ENCODE peak calls at places on chromosomes 16 and 17, in six cellular contexts. G is stomach, M is IMR-90, J is adrenal gland, S is psoas muscle, E is Calu3. C is an unnamed sample.

GRCh38 chr16:88538366-88539060 is 31.7 kb upstream of the ZC3H18 start:
- DNase-seq in G (no peak), M (no peak), J (no peak), S (no peak), E (no peak), C (no peak)

GRCh38 chr17:8746501-8747236 is 2.0 kb upstream of the CCDC42 start:
- DNase-seq in G (no peak), M (peak; percentile 5), J (no peak), S (no peak), E (no peak), C (no peak)

GRCh38 chr16:72195609-72196008 is 23.7 kb upstream of the PMFBP1 start:
- DNase-seq in G (no peak), M (no peak), J (no peak), S (no peak), E (no peak), C (no peak)

GRCh38 chr16:7501868-7502267 is 169.2 kb downstream of the RBFOX1 start:
- DNase-seq in G (no peak), M (no peak), J (no peak), S (no peak), E (no peak), C (no peak)

GRCh38 chr17:7750321-7750821 is 32.8 kb downstream of the DNAH2 start:
- DNase-seq in G (no peak), M (peak; percentile 89), J (no peak), S (no peak), E (no peak), C (no peak)

GRCh38 chr17:18177137-18177536 is 6.5 kb upstream of the ALKBH5 start:
- DNase-seq in G (no peak), M (no peak), J (no peak), S (no peak), E (no peak), C (no peak)

GRCh38 chr17:17463821-17464220 is 13.0 kb upstream of the MED9 start:
- DNase-seq in G (no peak), M (no peak), J (no peak), S (no peak), E (no peak), C (no peak)

GRCh38 chr16:1103649-1104005 is 7.6 kb upstream of the C1QTNF8 start:
- DNase-seq in G (no peak), M (no peak), J (no peak), S (no peak), E (no peak), C (no peak)

GRCh38 chr17:69907081-69907847 is 167.8 kb upstream of the KCNJ16 start:
- DNase-seq in G (no peak), M (no peak), J (no peak), S (no peak), E (no peak), C (no peak)

GRCh38 chr16:73483076-73483791 is 435.3 kb upstream of the ZFHX3 start:
- DNase-seq in G (no peak), M (no peak), J (no peak), S (no peak), E (no peak), C (no peak)

GRCh38 chr16:82899731-82900454 is 273.1 kb downstream of the CDH13 start:
- DNase-seq in G (no peak), M (no peak), J (no peak), S (no peak), E (no peak), C (no peak)
- TF ChIP-seq CTCF in G (no peak), M (no peak), J (no peak), S (no peak), E (no peak), C (no peak)

GRCh38 chr17:78174332-78174869 is 6.0 kb downstream of the SYNGR2 start:
- DNase-seq in G (peak; percentile 96), M (no peak), J (peak; percentile 71), S (peak; percentile 89), E (peak; percentile 87), C (no peak)
- TF ChIP-seq CTCF in G (no peak), M (no peak), J (no peak), S (peak; percentile 65), E (peak; percentile 30), C (no peak)

GRCh38 chr16:3879887-3880564 is 487 bp downstream of the CREBBP start:
- DNase-seq in G (peak; percentile 79), M (peak; percentile 52), J (peak; percentile 72), S (peak; percentile 78), E (peak; percentile 86), C (peak; percentile 82)

GRCh38 chr16:3881499-3881995 is 1.0 kb upstream of the CREBBP start:
- DNase-seq in G (no peak), M (no peak), J (no peak), S (no peak), E (peak; percentile 42), C (peak; percentile 46)

GRCh38 chr16:3882531-3882930 is 2.0 kb upstream of the CREBBP start:
- DNase-seq in G (no peak), M (no peak), J (no peak), S (no peak), E (no peak), C (no peak)

GRCh38 chr16:3879258-3879886 is 1.1 kb downstream of the CREBBP start:
- DNase-seq in G (peak; percentile 27), M (no peak), J (peak; percentile 40), S (peak; percentile 44), E (peak; percentile 26), C (no peak)

GRCh38 chr16:3880623-3881498 is at the start of gene CREBBP:
- DNase-seq in G (peak; percentile 91), M (peak; percentile 80), J (peak; percentile 86), S (peak; percentile 90), E (peak; percentile 93), C (peak; percentile 94)
- TF ChIP-seq CTCF in G (no peak), M (no peak), J (no peak), S (no peak), E (no peak), C (no peak)

GRCh38 chr17:30559656-30560055 is 82.4 kb downstream of the GOSR1 start:
- DNase-seq in G (peak; percentile 2), M (no peak), J (no peak), S (no peak), E (no peak), C (no peak)

GRCh38 chr17:30567231-30568116 is 90.3 kb downstream of the GOSR1 start:
- DNase-seq in G (peak; percentile 7), M (no peak), J (no peak), S (no peak), E (no peak), C (no peak)

GRCh38 chr17:30570191-30570590 is 93.0 kb downstream of the GOSR1 start:
- DNase-seq in G (no peak), M (no peak), J (no peak), S (no peak), E (no peak), C (no peak)

GRCh38 chr17:30570596-30571265 is 93.5 kb downstream of the GOSR1 start:
- DNase-seq in G (no peak), M (no peak), J (no peak), S (no peak), E (no peak), C (no peak)

GRCh38 chr17:30565073-30565935 is 88.1 kb downstream of the GOSR1 start:
- DNase-seq in G (peak; percentile 9), M (no peak), J (no peak), S (no peak), E (no peak), C (no peak)
- TF ChIP-seq CTCF in G (no peak), M (no peak), J (no peak), S (no peak), E (no peak), C (peak; percentile 25)

GRCh38 chr17:34318474-34318873 is 761 bp upstream of the CCL8 start:
- DNase-seq in G (no peak), M (no peak), J (no peak), S (no peak), E (peak; percentile 34), C (peak; percentile 54)
- TF ChIP-seq CTCF in G (no peak), M (no peak), J (no peak), S (no peak), E (no peak), C (peak; percentile 52)

DNA sequence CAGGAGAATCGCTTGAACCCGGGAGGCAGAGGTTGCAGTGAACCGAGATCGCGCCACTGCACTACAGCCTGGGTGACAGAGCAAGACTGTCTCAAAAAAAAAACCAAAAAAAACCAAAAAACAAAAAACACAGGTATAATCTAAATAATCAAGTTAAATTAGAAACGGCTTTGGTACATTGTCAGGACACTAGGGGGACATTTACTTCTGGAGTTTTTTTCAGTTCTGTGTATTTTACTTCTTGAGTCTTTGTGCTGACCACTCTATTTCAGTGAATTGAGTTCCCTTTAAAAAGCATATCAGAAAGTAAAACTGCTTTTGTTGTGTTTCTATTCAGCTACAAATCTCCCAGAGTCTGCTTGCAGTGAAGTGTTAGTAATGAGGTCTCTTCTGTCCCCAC is 36.3 kb downstream of the DHRS7B start:
- DNase-seq in G (no peak), M (no peak), J (no peak), S (no peak), E (no peak), C (no peak)
- TF ChIP-seq CTCF in G (no peak), M (no peak), J (no peak), S (no peak), E (no peak), C (no peak)